ENCODE peak calls at places on chromosome 3, in five cellular contexts. Z, R, B, A and D are unnamed samples.

GRCh38 chr3:17320266-17320665 is 422.2 kb downstream of the TBC1D5 start:
- DNase-seq in Z (no peak), R (no peak), B (no peak), A (no peak), D (no peak)

GRCh38 chr3:195447205-195447604 is 4.4 kb upstream of the ACAP2 start:
- DNase-seq in Z (no peak), R (no peak), B (no peak), A (no peak), D (no peak)

GRCh38 chr3:142958707-142959106 is 4.8 kb downstream of the PAQR9 start:
- DNase-seq in Z (no peak), R (no peak), B (no peak), A (peak), D (no peak)

GRCh38 chr3:50573566-50574279 is 4.4 kb downstream of the HEMK1 start:
- DNase-seq in Z (no peak), R (no peak), B (no peak), A (no peak), D (no peak)

GRCh38 chr3:183583331-183584245 is 28.1 kb upstream of the KLHL6 start:
- DNase-seq in Z (no peak), R (peak), B (no peak), A (no peak), D (no peak)

GRCh38 chr3:25902586-25902985 is 112.7 kb downstream of the OXSM start:
- DNase-seq in Z (no peak), R (no peak), B (no peak), A (no peak), D (no peak)

GRCh38 chr3:4720316-4721075 is 227.3 kb downstream of the ITPR1 start:
- DNase-seq in Z (no peak), R (peak), B (peak), A (peak), D (peak)

GRCh38 chr3:16801223-16801622 is 83.5 kb upstream of the PLCL2 start:
- DNase-seq in Z (peak), R (no peak), B (no peak), A (no peak), D (no peak)

GRCh38 chr3:135849827-135850226 is 115.7 kb upstream of the PPP2R3A start:
- DNase-seq in Z (no peak), R (no peak), B (no peak), A (no peak), D (no peak)

GRCh38 chr3:141546586-141546985 is 59.8 kb downstream of the RASA2 start:
- DNase-seq in Z (no peak), R (no peak), B (no peak), A (no peak), D (no peak)

GRCh38 chr3:46490338-46491084 is 7.3 kb upstream of the RTP3 start:
- DNase-seq in Z (no peak), R (no peak), B (no peak), A (peak), D (no peak)

GRCh38 chr3:72449551-72449950 is 398.7 kb downstream of the SHQ1 start:
- DNase-seq in Z (no peak), R (no peak), B (no peak), A (no peak), D (no peak)

GRCh38 chr3:98056035-98056434 is 20.9 kb upstream of the GABRR3 start:
- DNase-seq in Z (no peak), R (no peak), B (no peak), A (no peak), D (no peak)

GRCh38 chr3:123385981-123386380 is 62.9 kb downstream of the ADCY5 start:
- DNase-seq in Z (no peak), R (no peak), B (peak), A (no peak), D (no peak)

GRCh38 chr3:1092771-1093170 is at the start of gene CNTN6:
- DNase-seq in Z (no peak), R (peak), B (no peak), A (peak), D (no peak)

GRCh38 chr3:172848910-172849309 is 98.4 kb downstream of the ECT2 start:
- DNase-seq in Z (no peak), R (no peak), B (no peak), A (peak), D (no peak)

GRCh38 chr3:9727041-9727595 is 4.4 kb upstream of the BRPF1 start:
- DNase-seq in Z (peak), R (peak), B (no peak), A (no peak), D (peak)

GRCh38 chr3:193391902-193392301 is 13.3 kb upstream of the ATP13A5 start:
- DNase-seq in Z (no peak), R (no peak), B (no peak), A (no peak), D (no peak)

GRCh38 chr3:122576174-122576940 is 1.1 kb upstream of the PARP15 start:
- DNase-seq in Z (peak), R (no peak), B (no peak), A (no peak), D (peak)

GRCh38 chr3:121626495-121626894 is 33.3 kb downstream of the FBXO40 start:
- DNase-seq in Z (no peak), R (no peak), B (no peak), A (no peak), D (no peak)

GRCh38 chr3:100796556-100796955 is 87.3 kb downstream of the TFG start:
- DNase-seq in Z (no peak), R (no peak), B (no peak), A (no peak), D (peak)

GRCh38 chr3:195421410-195421809 is 21.4 kb downstream of the ACAP2 start:
- DNase-seq in Z (no peak), R (no peak), B (no peak), A (no peak), D (no peak)

GRCh38 chr3:123076496-123077418 is 9.9 kb downstream of the PDIA5 start:
- DNase-seq in Z (no peak), R (no peak), B (no peak), A (no peak), D (no peak)